ENCODE peak calls at places on chromosomes 5 and 9, in four cellular contexts. R, B, P and A are unnamed samples.

GRCh38 chr9:126487856-126488255 is 125.9 kb upstream of the LMX1B start:
- DNase-seq in R (no peak), P (no peak), B (no peak), A (no peak)

GRCh38 chr5:175854231-175855040 is 16.9 kb upstream of the CPLX2 start:
- DNase-seq in P (no peak), R (no peak), B (no peak), A (no peak)

GRCh38 chr5:158756873-158757272 is 342.8 kb downstream of the EBF1 start:
- DNase-seq in R (no peak), B (no peak), P (no peak), A (no peak)

GRCh38 chr9:129613520-129614175 is 7.3 kb downstream of the C9orf50 start:
- DNase-seq in R (peak), B (no peak), P (no peak), A (no peak)

GRCh38 chr9:96612105-96612965 is 7.3 kb downstream of the CDC14B start:
- DNase-seq in R (no peak), P (no peak), B (peak), A (no peak)

GRCh38 chr9:112029921-112030444 is 133.4 kb downstream of the UGCG start:
- DNase-seq in R (no peak), P (no peak), B (peak), A (no peak)

GRCh38 chr5:13898569-13898968 is 45.9 kb downstream of the DNAH5 start:
- DNase-seq in B (no peak), R (no peak), P (no peak), A (no peak)

GRCh38 chr9:109299901-109300300 is 21.0 kb downstream of the EPB41L4B start:
- DNase-seq in B (no peak), R (no peak), P (no peak), A (no peak)

GRCh38 chr5:107294151-107294550 is 376.6 kb downstream of the EFNA5 start:
- DNase-seq in P (no peak), R (no peak), B (no peak), A (no peak)

GRCh38 chr9:89801723-89802680 is 197.2 kb downstream of the GADD45G start:
- DNase-seq in B (no peak), P (no peak), R (no peak), A (no peak)

GRCh38 chr5:14491505-14491904 is 90.1 kb upstream of the OTULINL start:
- DNase-seq in B (peak), P (no peak), R (no peak), A (no peak)

GRCh38 chr5:172410160-172410559 is 44.2 kb downstream of the SH3PXD2B start:
- DNase-seq in B (peak), P (no peak), R (no peak), A (no peak)

GRCh38 chr5:80516826-80517225 is 28.9 kb downstream of the FAM151B start:
- DNase-seq in P (peak), B (peak), R (no peak), A (no peak)

GRCh38 chr5:170353946-170354345 is 35.2 kb downstream of the KCNMB1 start:
- DNase-seq in B (no peak), R (no peak), P (no peak), A (no peak)

GRCh38 chr5:5598547-5599113 is 176.2 kb downstream of the ICE1 start:
- DNase-seq in P (no peak), R (no peak), B (no peak), A (no peak)

GRCh38 chr5:62606878-62607277 is 28.3 kb downstream of the LRRC70 start:
- DNase-seq in P (no peak), R (no peak), B (peak), A (no peak)

GRCh38 chr5:78984020-78984610 is 995 bp downstream of the ARSB start:
- DNase-seq in R (no peak), B (no peak), P (no peak), A (no peak)

GRCh38 chr5:113250341-113250953 is 184.3 kb downstream of the TSSK1B start:
- DNase-seq in P (no peak), R (peak), B (peak), A (no peak)

GRCh38 chr9:109110326-109111014 is 9.3 kb downstream of the TMEM245 start:
- DNase-seq in R (no peak), P (no peak), B (peak), A (no peak)

GRCh38 chr5:122192883-122193496 is 63.6 kb downstream of the ZNF474 start:
- DNase-seq in R (no peak), B (peak), P (no peak), A (no peak)

GRCh38 chr9:92896037-92896436 is 18.2 kb upstream of the ZNF484 start:
- DNase-seq in P (no peak), B (no peak), R (no peak), A (no peak)

GRCh38 chr5:151002250-151002649 is 18.1 kb upstream of the GPX3 start:
- DNase-seq in R (no peak), P (no peak), B (peak), A (no peak)

GRCh38 chr5:154179846-154180710 is 10.5 kb upstream of the GALNT10 start:
- DNase-seq in P (no peak), B (peak), R (no peak), A (peak)

GRCh38 chr5:175181331-175181730 is 262.7 kb downstream of the DRD1 start:
- DNase-seq in R (no peak), P (no peak), B (no peak), A (no peak)

GRCh38 chr9:72315089-72315509 is 49.9 kb downstream of the ZFAND5 start:
- DNase-seq in R (peak), B (peak), P (no peak), A (no peak)

GRCh38 chr5:133848306-133848924 is 120.0 kb downstream of the C5orf15 start:
- DNase-seq in R (no peak), B (no peak), P (no peak), A (no peak)

GRCh38 chr5:93899026-93899600 is 157.7 kb upstream of the POU5F2 start:
- DNase-seq in P (no peak), B (no peak), R (no peak), A (no peak)

GRCh38 chr5:54761213-54761701 is 224.1 kb downstream of the ESM1 start:
- DNase-seq in R (no peak), P (no peak), B (peak), A (no peak)

GRCh38 chr5:82863260-82863659 is 213.9 kb downstream of the TMEM167A start:
- DNase-seq in P (no peak), B (no peak), R (no peak), A (no peak)

GRCh38 chr5:96172436-96172835 is 210.8 kb upstream of the ELL2 start:
- DNase-seq in R (no peak), B (peak), P (no peak), A (no peak)

GRCh38 chr5:607541-608285 is 4.4 kb upstream of the CEP72 start:
- DNase-seq in P (no peak), R (no peak), B (no peak), A (no peak)

GRCh38 chr5:164809831-164810230 is 1304.4 kb downstream of the MAT2B start:
- DNase-seq in B (peak), P (no peak), R (no peak), A (no peak)

GRCh38 chr9:92188969-92189781 is 74.0 kb upstream of the SPTLC1 start:
- DNase-seq in R (no peak), B (no peak), P (no peak), A (no peak)

GRCh38 chr9:136969774-136970173 is 7.5 kb upstream of the PTGDS start:
- DNase-seq in P (no peak), R (no peak), B (no peak), A (no peak)

GRCh38 chr5:127671218-127671617 is 22.3 kb downstream of the CTXN3 start:
- DNase-seq in P (no peak), B (peak), R (no peak), A (no peak)